ENCODE peak calls at places on chromosomes 16 and 17, in nine cellular contexts. J is OCI-LY7; W is breast epithelium; Y is Peyer's patch; C is CD8-positive, alpha-beta T cell; V is GM23248; G is esophagus muscularis mucosa; H is body of pancreas; A is uterus. O is an unnamed sample.

GRCh38 chr17:81429353-81429774 is 34.1 kb downstream of the BAHCC1 start:
- DNase-seq in G (no peak), H (peak; percentile 94), J (no peak), W (peak; percentile 91), Y (peak; percentile 80), A (peak; percentile 78), C (no peak), V (peak; percentile 86), O (peak; percentile 85)

GRCh38 chr16:56589141-56590039 is at the start of gene MT3:
- DNase-seq in A (no peak), H (peak; percentile 55), Y (peak; percentile 61), C (peak; percentile 18), V (peak; percentile 53), G (no peak), W (no peak), J (no peak), O (peak; percentile 58)

GRCh38 chr16:84834403-84834772 is 14.6 kb downstream of the CRISPLD2 start:
- DNase-seq in J (no peak), C (no peak), H (no peak), Y (no peak), W (no peak), G (no peak), A (no peak), V (no peak), O (no peak)

GRCh38 chr16:75263963-75264445 is 12.6 kb upstream of the BCAR1 start:
- DNase-seq in Y (peak; percentile 61), A (peak; percentile 42), G (no peak), J (no peak), V (peak; percentile 75), W (no peak), C (no peak), H (no peak), O (no peak)

GRCh38 chr17:43418441-43419374 is 19.9 kb downstream of the ARL4D start:
- DNase-seq in G (no peak), A (peak; percentile 78), Y (peak; percentile 43), C (no peak), W (no peak), J (no peak), H (peak; percentile 24), V (peak; percentile 97), O (peak; percentile 57)

GRCh38 chr16:11585460-11586374 is 1.0 kb downstream of the LITAF start:
- DNase-seq in V (peak; percentile 60), J (peak; percentile 39), C (no peak), G (no peak), W (no peak), Y (peak; percentile 55), H (peak; percentile 29), A (no peak), O (peak; percentile 69)

GRCh38 chr17:45818041-45818440 is 26.6 kb upstream of the SPPL2C start:
- DNase-seq in J (no peak), A (no peak), C (no peak), H (no peak), W (no peak), G (no peak), Y (no peak), V (no peak), O (no peak)

GRCh38 chr17:68600881-68601564 is at the start of gene FAM20A:
- DNase-seq in W (no peak), C (no peak), Y (peak; percentile 54), V (peak; percentile 69), J (no peak), G (peak; percentile 91), A (peak; percentile 56), H (peak; percentile 62), O (peak; percentile 18)

GRCh38 chr16:31042866-31043265 is 9.5 kb downstream of the STX4 start:
- DNase-seq in H (no peak), V (no peak), Y (no peak), W (no peak), C (no peak), G (no peak), A (no peak), J (no peak), O (no peak)

GRCh38 chr17:57915532-57915931 is 39.7 kb downstream of the CUEDC1 start:
- DNase-seq in G (no peak), W (no peak), A (no peak), C (no peak), H (no peak), J (no peak), V (no peak), Y (no peak), O (no peak)
- H3K4me1 ChIP-seq in G (peaks cover 99% of the 10 kb centered on the region), W (peaks cover 11% of the 10 kb centered on the region), A (peaks cover 7% of the 10 kb centered on the region), C (no peaks in the 10 kb centered on the region), H (peaks cover 74% of the 10 kb centered on the region), J (peaks cover 7% of the 10 kb centered on the region), V (peaks cover 18% of the 10 kb centered on the region), Y (no peaks in the 10 kb centered on the region), O (peaks cover 22% of the 10 kb centered on the region)

DNA sequence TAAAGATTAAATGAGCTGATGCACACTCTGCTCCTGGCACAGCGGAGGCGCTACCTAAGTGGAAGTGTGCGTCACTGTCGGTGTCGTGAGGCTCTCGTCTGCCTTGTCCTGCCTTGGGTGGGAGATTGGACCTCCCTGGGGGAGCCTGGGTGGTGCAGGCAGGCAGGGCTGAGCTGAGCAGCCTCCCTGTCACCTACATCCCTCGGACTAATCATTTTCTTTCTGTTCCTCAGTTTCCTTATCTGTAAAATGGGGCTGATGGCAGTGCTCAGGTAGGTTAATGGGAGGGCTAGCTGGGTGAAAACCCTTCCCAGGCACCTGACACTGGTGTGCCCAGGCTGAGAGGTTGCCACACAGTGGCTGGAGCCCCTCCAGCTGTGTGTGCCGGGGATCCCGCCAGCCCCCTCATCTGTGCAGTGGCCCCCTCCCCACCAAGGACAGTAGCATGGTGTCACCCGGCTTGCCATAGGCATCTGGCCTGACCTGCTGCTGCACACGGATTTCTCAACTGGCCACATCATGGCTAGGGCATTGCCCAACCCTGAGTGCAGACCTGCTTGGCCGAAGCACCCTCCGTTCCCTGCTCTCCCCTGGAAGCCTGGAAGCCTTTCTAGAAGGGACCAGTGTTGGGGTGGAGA is 4.3 kb downstream of the ADCY7 start:
- DNase-seq in H (no peak), C (no peak), W (no peak), J (no peak), V (no peak), Y (peak; percentile 33), G (no peak), A (no peak), O (peak; percentile 24)
- H3K4me1 ChIP-seq in H (no peaks in the 10 kb centered on the region), C (peaks cover 81% of the 10 kb centered on the region), W (no peaks in the 10 kb centered on the region), J (peaks cover 72% of the 10 kb centered on the region), V (peaks cover 17% of the 10 kb centered on the region), Y (no peaks in the 10 kb centered on the region), G (peaks cover 22% of the 10 kb centered on the region), A (peaks cover 10% of the 10 kb centered on the region), O (peaks cover 21% of the 10 kb centered on the region)

GRCh38 chr16:81602792-81603191 is 158.2 kb downstream of the CMIP start:
- DNase-seq in C (no peak), W (no peak), V (no peak), G (no peak), Y (no peak), J (no peak), A (no peak), H (no peak), O (no peak)
- H3K4me1 ChIP-seq in C (no peaks in the 10 kb centered on the region), W (no peaks in the 10 kb centered on the region), V (peaks cover 27% of the 10 kb centered on the region), G (peaks cover 32% of the 10 kb centered on the region), Y (no peaks in the 10 kb centered on the region), J (peaks cover 2% of the 10 kb centered on the region), A (no peaks in the 10 kb centered on the region), H (peaks cover 19% of the 10 kb centered on the region), O (peaks cover 4% of the 10 kb centered on the region)

GRCh38 chr17:38728290-38728831 is 1.8 kb upstream of the CISD3 start:
- DNase-seq in W (no peak), V (no peak), Y (no peak), C (peak; percentile 61), G (no peak), H (no peak), A (no peak), J (peak; percentile 78), O (peak; percentile 58)

GRCh38 chr17:38727661-38728220 is 2.4 kb upstream of the CISD3 start:
- DNase-seq in V (peak; percentile 40), C (no peak), J (no peak), G (no peak), W (no peak), H (no peak), Y (no peak), A (no peak), O (no peak)

GRCh38 chr17:38730526-38731379 is 612 bp downstream of the CISD3 start:
- DNase-seq in H (peak; percentile 98), Y (peak; percentile 96), A (peak; percentile 78), C (no peak), V (peak; percentile 81), G (no peak), J (peak; percentile 25), W (peak; percentile 80), O (peak; percentile 94)

GRCh38 chr17:38729886-38730525 is at the start of gene CISD3:
- DNase-seq in J (peak; percentile 95), Y (peak; percentile 94), C (peak; percentile 83), G (no peak), A (peak; percentile 78), W (peak; percentile 73), H (peak; percentile 90), V (peak; percentile 95), O (peak; percentile 94)

GRCh38 chr17:38729368-38729885 is 714 bp upstream of the CISD3 start:
- DNase-seq in J (no peak), W (no peak), H (no peak), Y (no peak), C (no peak), V (no peak), G (no peak), A (no peak), O (no peak)
- H3K4me1 ChIP-seq in J (peaks cover 74% of the 10 kb centered on the region), W (peaks cover 2% of the 10 kb centered on the region), H (peaks cover 46% of the 10 kb centered on the region), Y (peaks cover 12% of the 10 kb centered on the region), C (peaks cover 78% of the 10 kb centered on the region), V (peaks cover 18% of the 10 kb centered on the region), G (peaks cover 57% of the 10 kb centered on the region), A (no peaks in the 10 kb centered on the region), O (peaks cover 50% of the 10 kb centered on the region)

DNA sequence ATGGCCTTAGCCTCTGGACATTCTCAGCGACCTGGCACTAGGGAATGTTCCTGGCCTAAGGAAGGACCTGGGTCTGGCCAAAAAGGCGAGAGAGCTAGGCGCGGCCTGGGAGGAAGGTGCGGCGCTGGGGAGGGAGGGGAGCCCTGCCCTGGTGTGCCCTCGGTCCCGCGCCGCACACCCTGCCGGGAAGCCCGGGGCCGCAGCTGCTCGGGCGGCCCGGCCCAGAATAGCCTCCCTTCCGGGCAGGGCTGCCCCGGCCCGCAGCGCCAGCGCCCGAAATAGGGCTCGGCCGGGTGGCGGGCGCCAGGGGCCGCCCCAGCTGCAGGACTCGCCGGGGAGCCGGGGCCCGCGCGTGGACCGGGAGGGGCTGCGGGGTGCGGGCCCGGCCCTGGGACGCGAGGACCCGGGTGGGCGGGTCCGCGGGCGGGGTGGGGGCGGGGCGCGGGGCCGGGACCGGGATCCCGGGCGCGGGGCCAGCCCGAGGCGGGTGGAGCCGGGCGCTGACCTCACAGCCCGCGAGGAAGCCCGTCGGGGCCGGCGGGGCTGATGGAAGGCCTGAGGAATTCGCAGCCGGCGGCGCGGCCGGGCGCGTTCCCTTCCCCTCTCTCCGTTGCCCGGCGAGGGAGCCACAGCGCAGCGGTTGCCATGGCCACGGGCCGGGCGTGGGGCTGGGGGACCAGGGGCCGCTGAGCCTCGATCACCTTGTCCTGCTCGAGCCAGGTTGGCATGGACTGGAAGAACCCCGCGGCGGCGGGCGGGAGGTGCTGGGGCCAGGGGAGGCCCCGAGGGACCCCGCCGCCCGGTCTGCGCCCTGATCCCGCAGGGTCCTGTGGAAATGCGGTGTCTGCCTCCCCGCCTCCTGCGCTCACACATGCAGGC is 18.1 kb downstream of the SOCS3 start:
- DNase-seq in W (peak; percentile 67), A (peak; percentile 77), G (no peak), Y (peak; percentile 88), H (peak; percentile 85), C (no peak), V (peak; percentile 93), J (no peak), O (peak; percentile 85)
- H3K4me1 ChIP-seq in W (peaks cover 5% of the 10 kb centered on the region), A (peaks cover 29% of the 10 kb centered on the region), G (peaks cover 62% of the 10 kb centered on the region), Y (peaks cover 4% of the 10 kb centered on the region), H (peaks cover 41% of the 10 kb centered on the region), C (peaks cover 53% of the 10 kb centered on the region), V (peaks cover 29% of the 10 kb centered on the region), J (peaks cover 46% of the 10 kb centered on the region), O (peaks cover 23% of the 10 kb centered on the region)

O was measured in mucosa of descending colon.